ENCODE peak calls at places on chromosome 18, in four cellular contexts. T is H9, L is IMR-90, J is neuronal stem cell. V is an unnamed sample.

GRCh38 chr18:60739212-60739611 is 366.6 kb upstream of the MC4R start:
- DNase-seq in T (no peak), L (no peak), J (no peak), V (no peak)

GRCh38 chr18:47250415-47251046 is 929 bp downstream of the SKOR2 start:
- DNase-seq in T (peak; percentile 40), L (no peak), J (no peak), V (peak; percentile 55)

GRCh38 chr18:52409732-52410131 is 69.7 kb downstream of the DCC start:
- DNase-seq in T (peak; percentile 31), L (no peak), J (no peak), V (peak; percentile 49)

GRCh38 chr18:62179213-62179612 is 7.6 kb downstream of the PIGN start:
- DNase-seq in T (no peak), L (no peak), J (no peak), V (no peak)

GRCh38 chr18:565562-566061 is 14.6 kb upstream of the CETN1 start:
- DNase-seq in T (no peak), L (no peak), J (no peak), V (no peak)

GRCh38 chr18:57439617-57439975 is 4.4 kb downstream of the ONECUT2 start:
- DNase-seq in T (peak; percentile 80), L (no peak), J (peak; percentile 39), V (peak; percentile 71)

GRCh38 chr18:52588916-52589315 is 248.9 kb downstream of the DCC start:
- DNase-seq in T (no peak), L (peak; percentile 30), J (no peak), V (no peak)

GRCh38 chr18:11521853-11522252 is 87.5 kb upstream of the SLC35G4 start:
- DNase-seq in T (no peak), L (no peak), J (no peak), V (no peak)

GRCh38 chr18:21179590-21180220 is 62.3 kb upstream of the GREB1L start:
- DNase-seq in T (peak; percentile 57), L (peak; percentile 73), J (peak; percentile 63), V (peak; percentile 73)

GRCh38 chr18:79010802-79011201 is 31.2 kb downstream of the SALL3 start:
- DNase-seq in T (no peak), L (no peak), J (no peak), V (no peak)

GRCh38 chr18:42114310-42114943 is 159.4 kb downstream of the PIK3C3 start:
- DNase-seq in T (peak; percentile 70), L (peak; percentile 75), J (peak; percentile 80), V (peak; percentile 85)

GRCh38 chr18:8960740-8961657 is 141.5 kb upstream of the NDUFV2 start:
- DNase-seq in T (no peak), L (peak; percentile 86), J (no peak), V (no peak)

GRCh38 chr18:77059294-77059916 is 73.2 kb downstream of the MBP start:
- DNase-seq in T (peak; percentile 56), L (peak; percentile 76), J (no peak), V (peak; percentile 81)

GRCh38 chr18:76488190-76488589 is 6.9 kb downstream of the ZNF516 start:
- DNase-seq in T (no peak), L (peak; percentile 52), J (no peak), V (no peak)

GRCh38 chr18:50126466-50126865 is 68.5 kb downstream of the MYO5B start:
- DNase-seq in T (no peak), L (no peak), J (no peak), V (no peak)

GRCh38 chr18:834086-834720 is 22.2 kb upstream of the YES1 start:
- DNase-seq in T (no peak), L (no peak), J (no peak), V (no peak)

DNA sequence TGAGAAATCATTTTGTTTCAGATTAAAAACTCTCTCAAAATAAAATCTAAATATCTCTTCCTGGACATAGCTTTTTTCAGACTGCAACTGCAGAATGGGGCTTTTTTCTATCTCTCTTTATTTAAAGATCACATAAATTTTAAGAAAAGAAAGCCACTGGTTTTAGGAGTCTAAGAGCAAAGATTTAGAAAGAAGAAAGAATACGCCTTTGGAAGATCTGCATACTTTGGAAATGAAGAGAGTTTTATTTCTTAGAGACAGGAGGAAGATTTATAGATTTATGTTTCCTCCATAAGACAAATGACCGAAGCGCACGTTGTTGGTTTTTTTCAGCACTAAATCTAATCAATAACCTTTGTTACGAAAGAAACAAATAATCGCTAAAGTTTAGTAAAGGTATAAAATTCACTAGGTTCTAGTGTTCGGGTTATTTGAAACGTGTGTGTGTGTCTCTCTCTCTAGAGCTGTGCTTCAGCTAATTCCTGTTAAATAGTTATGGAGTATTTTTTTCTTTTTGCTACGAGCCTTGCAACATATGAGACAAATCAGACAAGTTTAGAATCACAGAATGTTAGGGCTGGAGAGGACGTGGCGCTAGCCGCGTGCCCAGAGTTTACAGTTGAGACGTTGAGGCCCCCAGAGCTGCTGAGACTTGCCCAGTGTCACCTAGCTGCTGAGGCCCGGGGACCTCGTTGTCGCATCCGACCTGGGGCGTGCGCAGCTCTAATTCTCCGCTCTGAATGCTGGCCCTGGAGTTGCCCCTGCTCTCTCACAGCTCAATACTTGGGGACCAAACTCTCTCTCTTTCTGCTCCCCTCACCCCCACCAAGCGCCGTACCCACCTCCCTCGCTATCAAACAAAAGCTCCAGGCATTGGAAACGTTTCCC is 69.8 kb downstream of the CTAGE1 start:
- DNase-seq in T (peak; percentile 52), L (peak; percentile 16), J (peak; percentile 33), V (peak; percentile 40)
- H3K4ac ChIP-seq in T (no peak overlapping the region), L (peak overlapping the region; percentile 92), J (no peak overlapping the region), V (no peak overlapping the region)

DNA sequence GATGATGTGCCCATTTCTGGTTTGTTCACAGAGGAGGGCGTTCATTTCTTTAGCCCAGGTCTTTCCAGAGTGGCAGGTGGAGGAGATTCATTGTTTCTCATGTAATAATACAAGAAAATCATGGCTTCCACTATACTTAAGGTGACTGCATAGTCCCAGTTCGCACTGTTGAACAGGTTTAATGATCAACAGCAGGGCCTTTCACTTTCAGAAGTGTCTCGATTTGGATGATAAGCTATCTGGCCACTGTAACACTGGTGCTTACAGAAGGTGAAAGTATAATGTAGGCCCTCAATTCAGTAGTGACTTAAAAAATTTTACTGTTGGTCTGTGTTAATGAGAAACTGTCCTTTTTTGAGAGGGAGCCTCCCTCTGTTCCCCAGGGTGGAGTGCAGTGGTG is 1.4 kb downstream of the RMC1 start:
- DNase-seq in T (no peak), L (no peak), J (no peak), V (no peak)
- H3K4ac ChIP-seq in T (no peak overlapping the region), L (no peak overlapping the region), J (no peak overlapping the region), V (no peak overlapping the region)

GRCh38 chr18:64244571-64244970 is 95.7 kb upstream of the LINC00305 start:
- DNase-seq in T (peak; percentile 44), L (no peak), J (no peak), V (peak; percentile 78)
- H3K4ac ChIP-seq in T (no peak overlapping the region), L (no peak overlapping the region), J (no peak overlapping the region), V (no peak overlapping the region)

GRCh38 chr18:45745817-45746461 is 22.0 kb downstream of the SLC14A1 start:
- DNase-seq in T (no peak), L (no peak), J (no peak), V (no peak)
- H3K4ac ChIP-seq in T (no peak overlapping the region), L (peak overlapping the region; percentile 27), J (no peak overlapping the region), V (no peak overlapping the region)

GRCh38 chr18:64276736-64277135 is 127.8 kb upstream of the LINC00305 start:
- DNase-seq in T (no peak), L (no peak), J (no peak), V (no peak)

GRCh38 chr18:64275593-64276309 is 126.9 kb upstream of the LINC00305 start:
- DNase-seq in T (no peak), L (no peak), J (no peak), V (no peak)

GRCh38 chr18:64271264-64271663 is 122.4 kb upstream of the LINC00305 start:
- DNase-seq in T (no peak), L (no peak), J (no peak), V (no peak)

GRCh38 chr18:64273724-64274123 is 124.8 kb upstream of the LINC00305 start:
- DNase-seq in T (peak; percentile 31), L (no peak), J (peak; percentile 12), V (peak; percentile 52)

DNA sequence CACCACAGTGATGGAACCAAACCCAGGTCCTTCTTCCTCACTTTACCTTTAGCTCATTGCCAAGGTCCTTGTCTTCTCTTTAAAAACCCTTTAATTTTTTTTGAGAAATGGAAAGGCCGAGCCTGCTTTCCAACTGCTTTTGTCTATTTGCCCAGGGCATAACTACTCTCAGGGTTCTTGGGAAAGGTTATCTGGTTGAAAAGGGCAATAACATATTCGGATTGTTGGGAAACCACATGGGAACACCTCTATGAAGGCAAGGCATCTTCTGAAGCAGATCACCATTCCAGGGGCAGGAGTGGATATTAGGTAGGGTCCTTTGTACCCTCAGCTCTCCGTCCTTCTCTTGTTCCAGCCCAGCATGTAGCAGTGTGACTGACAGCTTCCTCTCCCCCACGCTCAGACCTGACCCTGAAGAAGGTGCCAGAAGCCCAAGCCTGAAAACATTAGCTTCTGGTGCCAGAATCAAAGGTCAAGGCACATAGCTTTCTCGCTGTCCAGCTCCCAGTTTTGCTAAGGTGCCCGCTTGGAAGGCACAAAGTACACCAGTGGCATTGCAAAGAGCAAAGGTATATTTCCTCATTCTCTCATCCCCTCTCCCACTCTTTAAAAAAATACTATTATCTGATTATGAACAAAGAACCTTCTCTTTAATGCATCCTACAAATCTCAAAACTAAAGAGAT is 123.2 kb upstream of the LINC00305 start:
- DNase-seq in T (no peak), L (no peak), J (no peak), V (no peak)
- H3K4ac ChIP-seq in T (no peak overlapping the region), L (no peak overlapping the region), J (no peak overlapping the region), V (no peak overlapping the region)

DNA sequence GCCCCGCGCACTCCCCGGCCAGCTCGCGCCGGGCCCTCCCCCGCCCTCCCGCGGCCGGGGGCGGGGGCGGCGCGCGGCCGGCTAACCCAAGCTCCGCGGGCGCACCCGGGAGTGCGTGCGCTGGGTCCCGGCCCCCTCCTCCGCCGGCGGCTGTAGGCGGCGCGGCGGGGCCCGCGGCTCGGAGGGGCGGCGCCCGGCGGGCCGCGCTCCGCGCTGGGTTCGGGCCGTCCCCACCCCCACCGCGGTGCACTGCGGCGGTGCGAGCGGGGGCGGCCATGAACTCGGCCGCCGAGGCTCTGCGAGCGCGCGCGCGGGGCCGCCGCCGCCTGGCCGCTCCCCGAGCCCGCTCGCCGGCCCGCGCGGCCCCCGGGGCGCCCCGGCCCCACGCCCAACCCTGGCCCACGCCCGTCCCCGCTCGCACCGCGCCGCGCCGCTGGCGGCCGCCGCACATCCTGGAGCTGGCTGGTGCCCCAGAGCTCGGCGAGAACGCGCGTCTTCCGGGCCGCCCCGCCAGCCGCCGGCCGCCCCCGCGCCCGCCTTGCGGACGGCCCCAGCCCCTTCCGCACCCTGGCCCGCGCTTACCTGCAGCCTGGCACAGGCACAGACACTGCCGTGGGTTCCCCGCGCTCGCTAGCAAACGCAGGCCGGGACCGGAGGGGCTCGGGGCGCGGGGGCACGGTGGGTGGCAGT is at the start of gene ZBTB14:
- DNase-seq in T (peak; percentile 43), L (peak; percentile 54), J (peak; percentile 65), V (peak; percentile 67)
- H3K4ac ChIP-seq in T (no peak within 1 kb of the TSS), L (peak within 1 kb of the TSS; percentile 93), J (no peak within 1 kb of the TSS), V (peak within 1 kb of the TSS; percentile 97)

V was measured in mesendoderm.